ENCODE peak calls at places on chromosomes 5 and 9, in ten cellular contexts. One of them, this sample, is unnamed. For H3K9me3, the result is how much of the 10 kb centered on the place peaks cover.

GRCh38 chr5:171757853-171758535 is 27.6 kb upstream of the SMIM23 start:
- DNase-seq in left ventricle myocardium inferior: no peak
- DNase-seq in spleen: no peak
- DNase-seq in upper lobe of right lung: no peak
- DNase-seq in right lobe of liver: no peak
- DNase-seq in tibial artery: no peak
- DNase-seq in effector memory CD4-positive, alpha-beta T cell: no peak
- DNase-seq in NT2/D1: no peak
- DNase-seq in heart left ventricle: no peak
- DNase-seq in PC-9: no peak
- DNase-seq in this sample: no peak

GRCh38 chr9:81393985-81394811 is 295.1 kb downstream of the TLE1 start:
- DNase-seq in left ventricle myocardium inferior: no peak
- DNase-seq in spleen: no peak
- DNase-seq in upper lobe of right lung: no peak
- DNase-seq in right lobe of liver: peak
- DNase-seq in tibial artery: no peak
- DNase-seq in effector memory CD4-positive, alpha-beta T cell: no peak
- DNase-seq in NT2/D1: no peak
- DNase-seq in heart left ventricle: no peak
- DNase-seq in PC-9: no peak
- DNase-seq in this sample: peak

GRCh38 chr5:125394661-125395280 is 648.3 kb upstream of the ZNF608 start:
- DNase-seq in left ventricle myocardium inferior: no peak
- DNase-seq in spleen: no peak
- DNase-seq in upper lobe of right lung: no peak
- DNase-seq in right lobe of liver: no peak
- DNase-seq in tibial artery: no peak
- DNase-seq in effector memory CD4-positive, alpha-beta T cell: no peak
- DNase-seq in NT2/D1: no peak
- DNase-seq in heart left ventricle: no peak
- DNase-seq in PC-9: no peak
- DNase-seq in this sample: no peak

GRCh38 chr5:143111799-143112198 is 291.7 kb downstream of the NR3C1 start:
- DNase-seq in left ventricle myocardium inferior: no peak
- DNase-seq in spleen: no peak
- DNase-seq in upper lobe of right lung: no peak
- DNase-seq in right lobe of liver: no peak
- DNase-seq in tibial artery: no peak
- DNase-seq in effector memory CD4-positive, alpha-beta T cell: no peak
- DNase-seq in NT2/D1: no peak
- DNase-seq in heart left ventricle: no peak
- DNase-seq in PC-9: no peak
- DNase-seq in this sample: no peak

GRCh38 chr9:79581388-79581787 is 9.6 kb downstream of the TLE4 start:
- DNase-seq in left ventricle myocardium inferior: no peak
- DNase-seq in spleen: no peak
- DNase-seq in upper lobe of right lung: no peak
- DNase-seq in right lobe of liver: no peak
- DNase-seq in tibial artery: no peak
- DNase-seq in effector memory CD4-positive, alpha-beta T cell: no peak
- DNase-seq in NT2/D1: no peak
- DNase-seq in heart left ventricle: no peak
- DNase-seq in PC-9: no peak
- DNase-seq in this sample: no peak

GRCh38 chr5:36683821-36684434 is 77.5 kb downstream of the SLC1A3 start:
- DNase-seq in left ventricle myocardium inferior: peak
- DNase-seq in spleen: no peak
- DNase-seq in upper lobe of right lung: peak
- DNase-seq in right lobe of liver: no peak
- DNase-seq in tibial artery: no peak
- DNase-seq in effector memory CD4-positive, alpha-beta T cell: no peak
- DNase-seq in NT2/D1: no peak
- DNase-seq in heart left ventricle: peak
- DNase-seq in PC-9: no peak
- DNase-seq in this sample: no peak

GRCh38 chr5:155089649-155090048 is 76.1 kb downstream of the KIF4B start:
- DNase-seq in left ventricle myocardium inferior: no peak
- DNase-seq in spleen: no peak
- DNase-seq in upper lobe of right lung: no peak
- DNase-seq in right lobe of liver: no peak
- DNase-seq in tibial artery: no peak
- DNase-seq in effector memory CD4-positive, alpha-beta T cell: no peak
- DNase-seq in NT2/D1: no peak
- DNase-seq in heart left ventricle: no peak
- DNase-seq in PC-9: no peak
- DNase-seq in this sample: no peak

GRCh38 chr5:2757563-2758311 is 6.3 kb upstream of the IRX2 start:
- DNase-seq in left ventricle myocardium inferior: no peak
- DNase-seq in spleen: no peak
- DNase-seq in upper lobe of right lung: peak
- DNase-seq in right lobe of liver: no peak
- DNase-seq in tibial artery: peak
- DNase-seq in effector memory CD4-positive, alpha-beta T cell: no peak
- DNase-seq in NT2/D1: no peak
- DNase-seq in heart left ventricle: no peak
- DNase-seq in PC-9: no peak
- DNase-seq in this sample: no peak

GRCh38 chr5:109853362-109853761 is 163.6 kb downstream of the MAN2A1 start:
- DNase-seq in left ventricle myocardium inferior: no peak
- DNase-seq in spleen: no peak
- DNase-seq in upper lobe of right lung: no peak
- DNase-seq in right lobe of liver: no peak
- DNase-seq in tibial artery: no peak
- DNase-seq in effector memory CD4-positive, alpha-beta T cell: no peak
- DNase-seq in NT2/D1: no peak
- DNase-seq in heart left ventricle: no peak
- DNase-seq in PC-9: no peak
- DNase-seq in this sample: no peak

GRCh38 chr9:98933185-98933584 is 10.5 kb upstream of the COL15A1 start:
- DNase-seq in left ventricle myocardium inferior: no peak
- DNase-seq in spleen: no peak
- DNase-seq in upper lobe of right lung: no peak
- DNase-seq in right lobe of liver: no peak
- DNase-seq in tibial artery: no peak
- DNase-seq in effector memory CD4-positive, alpha-beta T cell: no peak
- DNase-seq in NT2/D1: no peak
- DNase-seq in heart left ventricle: no peak
- DNase-seq in PC-9: no peak
- DNase-seq in this sample: no peak

GRCh38 chr9:117936185-117936758 is 232.1 kb downstream of the TLR4 start:
- DNase-seq in left ventricle myocardium inferior: no peak
- DNase-seq in spleen: no peak
- DNase-seq in upper lobe of right lung: no peak
- DNase-seq in right lobe of liver: no peak
- DNase-seq in tibial artery: no peak
- DNase-seq in effector memory CD4-positive, alpha-beta T cell: no peak
- DNase-seq in NT2/D1: no peak
- DNase-seq in heart left ventricle: no peak
- DNase-seq in PC-9: no peak
- DNase-seq in this sample: no peak

GRCh38 chr5:109844695-109845094 is 155.0 kb downstream of the MAN2A1 start:
- DNase-seq in left ventricle myocardium inferior: no peak
- DNase-seq in spleen: no peak
- DNase-seq in upper lobe of right lung: no peak
- DNase-seq in right lobe of liver: no peak
- DNase-seq in tibial artery: no peak
- DNase-seq in effector memory CD4-positive, alpha-beta T cell: no peak
- DNase-seq in NT2/D1: no peak
- DNase-seq in heart left ventricle: no peak
- DNase-seq in PC-9: no peak
- DNase-seq in this sample: no peak

GRCh38 chr5:172931001-172931536 is 28.2 kb upstream of the RPL26L1 start:
- DNase-seq in left ventricle myocardium inferior: no peak
- DNase-seq in spleen: no peak
- DNase-seq in upper lobe of right lung: no peak
- DNase-seq in right lobe of liver: peak
- DNase-seq in tibial artery: peak
- DNase-seq in effector memory CD4-positive, alpha-beta T cell: no peak
- DNase-seq in NT2/D1: no peak
- DNase-seq in heart left ventricle: no peak
- DNase-seq in PC-9: peak
- DNase-seq in this sample: peak

GRCh38 chr9:136799854-136800657 is 3.9 kb downstream of the CCDC183 start:
- DNase-seq in left ventricle myocardium inferior: peak
- DNase-seq in spleen: peak
- DNase-seq in upper lobe of right lung: peak
- DNase-seq in right lobe of liver: peak
- DNase-seq in tibial artery: no peak
- DNase-seq in effector memory CD4-positive, alpha-beta T cell: peak
- DNase-seq in NT2/D1: peak
- DNase-seq in heart left ventricle: peak
- DNase-seq in PC-9: peak
- DNase-seq in this sample: peak

GRCh38 chr9:31325778-31326177 is 1058.7 kb upstream of the ACO1 start:
- DNase-seq in left ventricle myocardium inferior: no peak
- DNase-seq in spleen: no peak
- DNase-seq in upper lobe of right lung: no peak
- DNase-seq in right lobe of liver: no peak
- DNase-seq in tibial artery: no peak
- DNase-seq in effector memory CD4-positive, alpha-beta T cell: no peak
- DNase-seq in NT2/D1: no peak
- DNase-seq in heart left ventricle: no peak
- DNase-seq in PC-9: no peak
- DNase-seq in this sample: no peak

GRCh38 chr9:100190339-100190738 is 91.3 kb downstream of the INVS start:
- DNase-seq in left ventricle myocardium inferior: no peak
- DNase-seq in spleen: no peak
- DNase-seq in upper lobe of right lung: no peak
- DNase-seq in right lobe of liver: no peak
- DNase-seq in tibial artery: no peak
- DNase-seq in effector memory CD4-positive, alpha-beta T cell: no peak
- DNase-seq in NT2/D1: no peak
- DNase-seq in heart left ventricle: no peak
- DNase-seq in PC-9: no peak
- DNase-seq in this sample: no peak
- H3K9me3 ChIP-seq in left ventricle myocardium inferior: half or more
- H3K9me3 ChIP-seq in spleen: half or more
- H3K9me3 ChIP-seq in upper lobe of right lung: under half
- H3K9me3 ChIP-seq in right lobe of liver: under half
- H3K9me3 ChIP-seq in tibial artery: under half
- H3K9me3 ChIP-seq in effector memory CD4-positive, alpha-beta T cell: under half
- H3K9me3 ChIP-seq in NT2/D1: under half
- H3K9me3 ChIP-seq in heart left ventricle: half or more
- H3K9me3 ChIP-seq in PC-9: under half
- H3K9me3 ChIP-seq in this sample: under half

GRCh38 chr5:138182808-138183207 is 3.9 kb downstream of the KIF20A start:
- DNase-seq in left ventricle myocardium inferior: no peak
- DNase-seq in spleen: no peak
- DNase-seq in upper lobe of right lung: no peak
- DNase-seq in right lobe of liver: no peak
- DNase-seq in tibial artery: no peak
- DNase-seq in effector memory CD4-positive, alpha-beta T cell: no peak
- DNase-seq in NT2/D1: no peak
- DNase-seq in heart left ventricle: no peak
- DNase-seq in PC-9: no peak
- DNase-seq in this sample: no peak
- H3K4me3 ChIP-seq in left ventricle myocardium inferior: no peak
- H3K4me3 ChIP-seq in spleen: no peak
- H3K4me3 ChIP-seq in upper lobe of right lung: no peak
- H3K4me3 ChIP-seq in right lobe of liver: no peak
- H3K4me3 ChIP-seq in tibial artery: no peak
- H3K4me3 ChIP-seq in effector memory CD4-positive, alpha-beta T cell: no peak
- H3K4me3 ChIP-seq in NT2/D1: no peak
- H3K4me3 ChIP-seq in heart left ventricle: no peak
- H3K4me3 ChIP-seq in PC-9: no peak
- H3K4me3 ChIP-seq in this sample: no peak

GRCh38 chr9:133918123-133918813 is 73.9 kb downstream of the VAV2 start:
- DNase-seq in left ventricle myocardium inferior: no peak
- DNase-seq in spleen: no peak
- DNase-seq in upper lobe of right lung: no peak
- DNase-seq in right lobe of liver: no peak
- DNase-seq in tibial artery: no peak
- DNase-seq in effector memory CD4-positive, alpha-beta T cell: no peak
- DNase-seq in NT2/D1: no peak
- DNase-seq in heart left ventricle: no peak
- DNase-seq in PC-9: no peak
- DNase-seq in this sample: no peak

GRCh38 chr9:133917407-133917806 is 74.7 kb downstream of the VAV2 start:
- DNase-seq in left ventricle myocardium inferior: no peak
- DNase-seq in spleen: no peak
- DNase-seq in upper lobe of right lung: no peak
- DNase-seq in right lobe of liver: no peak
- DNase-seq in tibial artery: no peak
- DNase-seq in effector memory CD4-positive, alpha-beta T cell: no peak
- DNase-seq in NT2/D1: no peak
- DNase-seq in heart left ventricle: no peak
- DNase-seq in PC-9: no peak
- DNase-seq in this sample: no peak

GRCh38 chr9:133919253-133920115 is 72.6 kb downstream of the VAV2 start:
- DNase-seq in left ventricle myocardium inferior: peak
- DNase-seq in spleen: no peak
- DNase-seq in upper lobe of right lung: no peak
- DNase-seq in right lobe of liver: no peak
- DNase-seq in tibial artery: no peak
- DNase-seq in effector memory CD4-positive, alpha-beta T cell: no peak
- DNase-seq in NT2/D1: no peak
- DNase-seq in heart left ventricle: peak
- DNase-seq in PC-9: no peak
- DNase-seq in this sample: no peak

GRCh38 chr9:133921866-133922265 is 70.3 kb downstream of the VAV2 start:
- DNase-seq in left ventricle myocardium inferior: no peak
- DNase-seq in spleen: no peak
- DNase-seq in upper lobe of right lung: no peak
- DNase-seq in right lobe of liver: no peak
- DNase-seq in tibial artery: no peak
- DNase-seq in effector memory CD4-positive, alpha-beta T cell: no peak
- DNase-seq in NT2/D1: no peak
- DNase-seq in heart left ventricle: no peak
- DNase-seq in PC-9: no peak
- DNase-seq in this sample: no peak

DNA sequence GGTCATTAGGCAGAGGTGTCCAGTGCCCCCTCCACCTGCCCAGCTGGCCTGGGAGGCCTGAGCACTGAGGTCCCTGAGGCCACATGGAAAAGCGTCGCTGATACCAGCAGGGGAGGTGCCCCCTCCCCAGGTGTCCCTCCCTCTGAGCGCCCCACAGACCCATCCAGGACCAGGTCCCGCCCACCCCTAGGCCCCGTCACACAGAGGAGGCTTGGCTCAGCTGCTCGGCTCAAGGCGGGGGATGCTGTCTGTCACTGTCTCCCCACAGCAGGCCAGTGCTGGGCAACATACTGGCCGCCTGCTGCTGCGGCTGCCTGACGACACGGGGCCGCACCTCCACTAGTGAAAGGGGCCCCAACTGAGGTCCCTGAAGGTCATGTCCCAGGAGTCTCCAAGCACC is 71.7 kb downstream of the VAV2 start:
- DNase-seq in left ventricle myocardium inferior: no peak
- DNase-seq in spleen: no peak
- DNase-seq in upper lobe of right lung: no peak
- DNase-seq in right lobe of liver: no peak
- DNase-seq in tibial artery: no peak
- DNase-seq in effector memory CD4-positive, alpha-beta T cell: no peak
- DNase-seq in NT2/D1: no peak
- DNase-seq in heart left ventricle: no peak
- DNase-seq in PC-9: no peak
- DNase-seq in this sample: no peak
- H3K9me3 ChIP-seq in left ventricle myocardium inferior: under half
- H3K9me3 ChIP-seq in spleen: under half
- H3K9me3 ChIP-seq in upper lobe of right lung: under half
- H3K9me3 ChIP-seq in right lobe of liver: under half
- H3K9me3 ChIP-seq in tibial artery: under half
- H3K9me3 ChIP-seq in effector memory CD4-positive, alpha-beta T cell: under half
- H3K9me3 ChIP-seq in NT2/D1: under half
- H3K9me3 ChIP-seq in heart left ventricle: under half
- H3K9me3 ChIP-seq in PC-9: under half
- H3K9me3 ChIP-seq in this sample: under half

GRCh38 chr5:14705556-14705955 is 41.0 kb downstream of the OTULIN start:
- DNase-seq in left ventricle myocardium inferior: no peak
- DNase-seq in spleen: no peak
- DNase-seq in upper lobe of right lung: no peak
- DNase-seq in right lobe of liver: peak
- DNase-seq in tibial artery: no peak
- DNase-seq in effector memory CD4-positive, alpha-beta T cell: no peak
- DNase-seq in NT2/D1: no peak
- DNase-seq in heart left ventricle: no peak
- DNase-seq in PC-9: no peak
- DNase-seq in this sample: no peak
- H3K4me3 ChIP-seq in left ventricle myocardium inferior: no peak
- H3K4me3 ChIP-seq in spleen: no peak
- H3K4me3 ChIP-seq in upper lobe of right lung: no peak
- H3K4me3 ChIP-seq in right lobe of liver: no peak
- H3K4me3 ChIP-seq in tibial artery: no peak
- H3K4me3 ChIP-seq in effector memory CD4-positive, alpha-beta T cell: no peak
- H3K4me3 ChIP-seq in NT2/D1: no peak
- H3K4me3 ChIP-seq in heart left ventricle: no peak
- H3K4me3 ChIP-seq in PC-9: no peak
- H3K4me3 ChIP-seq in this sample: no peak

This sample was measured in MG63.